ENCODE peak calls at places on chromosomes 7 and 10, in four cellular contexts. G is CD8-positive, alpha-beta memory T cell; F is upper lobe of right lung; T is cardiac muscle cell. Z is an unnamed sample.

GRCh38 chr7:148962515-148962822 is 65.8 kb downstream of the PDIA4 start:
- DNase-seq in G (no peak), F (no peak), T (no peak), Z (no peak)

GRCh38 chr10:100020883-100021248 is 11.1 kb upstream of the DNMBP start:
- DNase-seq in G (no peak), F (no peak), T (no peak), Z (no peak)

GRCh38 chr10:26931223-26931622 is 70.5 kb upstream of the ABI1 start:
- DNase-seq in G (no peak), F (no peak), T (peak; percentile 12), Z (no peak)

GRCh38 chr10:58508316-58508715 is 4.4 kb upstream of the BICC1 start:
- DNase-seq in G (no peak), F (no peak), T (peak; percentile 64), Z (no peak)

GRCh38 chr7:102050864-102051460 is 233.5 kb downstream of the CUX1 start:
- DNase-seq in G (no peak), F (peak; percentile 29), T (no peak), Z (no peak)

GRCh38 chr7:101911800-101912705 is 94.6 kb downstream of the CUX1 start:
- DNase-seq in G (no peak), F (peak; percentile 62), T (peak; percentile 95), Z (no peak)

GRCh38 chr7:92714767-92715166 is 121.6 kb downstream of the CDK6 start:
- DNase-seq in G (no peak), F (no peak), T (no peak), Z (no peak)

GRCh38 chr7:38317457-38318037 is 44.1 kb upstream of the TARP start:
- DNase-seq in G (no peak), F (no peak), T (no peak), Z (peak; percentile 60)

GRCh38 chr10:50510517-50511473 is 113.0 kb downstream of the SGMS1 start:
- DNase-seq in G (no peak), F (no peak), T (no peak), Z (no peak)

GRCh38 chr7:128259131-128260056 is 18.3 kb downstream of the LEP start:
- DNase-seq in G (no peak), F (peak; percentile 70), T (peak; percentile 37), Z (no peak)

GRCh38 chr7:76282344-76283253 is 19.9 kb upstream of the HSPB1 start:
- DNase-seq in G (peak; percentile 21), F (no peak), T (peak; percentile 38), Z (no peak)

GRCh38 chr7:5406957-5407930 is 16.4 kb downstream of the TNRC18 start:
- DNase-seq in G (no peak), F (no peak), T (no peak), Z (no peak)

GRCh38 chr7:124737760-124738159 is 27.8 kb downstream of the GPR37 start:
- DNase-seq in G (no peak), F (no peak), T (no peak), Z (no peak)

GRCh38 chr10:121236621-121237020 is 361.6 kb downstream of the FGFR2 start:
- DNase-seq in G (no peak), F (no peak), T (no peak), Z (no peak)
- H3K27ac ChIP-seq in G (no peak overlapping the region), F (no peak overlapping the region), T (no peak overlapping the region), Z (no peak overlapping the region)

GRCh38 chr10:71438761-71439160 is 42.0 kb downstream of the CDH23 start:
- DNase-seq in G (no peak), F (no peak), T (no peak), Z (no peak)
- H3K36me3 ChIP-seq in G (no peaks in the 10 kb centered on the region), F (no peaks in the 10 kb centered on the region), T (no peaks in the 10 kb centered on the region), Z (no peaks in the 10 kb centered on the region)

GRCh38 chr10:80501381-80501912 is 36.3 kb upstream of the SH2D4B start:
- DNase-seq in G (no peak), F (peak; percentile 48), T (no peak), Z (no peak)
- H3K4me3 ChIP-seq in G (no peak overlapping the region), F (no peak overlapping the region), T (no peak overlapping the region), Z (no peak overlapping the region)

GRCh38 chr7:95609277-95609971 is 13.1 kb upstream of the PDK4 start:
- DNase-seq in G (no peak), F (no peak), T (peak; percentile 85), Z (no peak)

GRCh38 chr7:95607477-95608010 is 11.2 kb upstream of the PDK4 start:
- DNase-seq in G (no peak), F (no peak), T (no peak), Z (no peak)

GRCh38 chr7:95611224-95611623 is 14.9 kb upstream of the PDK4 start:
- DNase-seq in G (no peak), F (no peak), T (no peak), Z (no peak)

GRCh38 chr7:95605275-95605674 is 9.0 kb upstream of the PDK4 start:
- DNase-seq in G (no peak), F (no peak), T (no peak), Z (no peak)

DNA sequence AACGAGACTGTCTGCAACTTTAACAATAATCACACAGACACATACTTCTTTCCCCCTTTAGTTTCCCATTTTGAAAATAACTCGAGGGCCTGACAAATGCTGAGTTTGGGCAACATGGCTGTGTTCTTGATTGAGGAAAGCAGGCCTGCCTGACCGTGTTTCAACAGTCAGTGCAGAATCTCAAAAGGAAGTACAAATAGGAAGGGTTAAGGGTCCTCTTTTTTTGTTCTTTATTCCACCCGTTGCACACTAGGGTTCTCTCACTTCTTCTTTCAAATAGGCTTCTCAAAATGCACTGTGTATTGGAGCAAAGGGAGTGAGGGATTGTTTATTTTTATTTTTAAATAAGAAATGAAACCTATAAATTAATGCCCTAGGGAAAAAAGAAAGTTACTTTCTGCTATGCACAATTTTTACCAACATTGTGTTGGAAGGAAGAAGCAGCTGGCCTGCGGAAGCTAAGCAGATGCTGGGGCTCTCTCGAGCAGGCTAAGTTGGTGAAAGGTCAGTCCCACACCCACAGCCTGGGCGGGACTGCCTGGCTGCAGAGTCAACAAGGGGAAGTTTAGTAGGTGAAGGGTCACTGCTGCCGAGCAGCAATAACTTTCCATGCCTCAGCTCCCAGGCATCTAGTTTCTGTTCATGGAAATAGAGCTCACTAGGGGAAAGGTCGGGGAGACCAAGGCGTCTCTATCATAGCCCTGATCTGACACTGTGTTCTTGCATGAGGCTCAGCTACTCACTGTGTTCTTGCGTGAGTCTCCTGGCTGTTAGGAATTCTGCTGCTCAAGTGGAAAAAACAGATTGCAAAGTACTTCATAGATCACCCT is 12.2 kb upstream of the PDK4 start:
- DNase-seq in G (no peak), F (peak; percentile 93), T (peak; percentile 100), Z (no peak)
- H3K27ac ChIP-seq in G (peak overlapping the region; percentile 29), F (peak overlapping the region; percentile 89), T (peak overlapping the region; percentile 25), Z (no peak overlapping the region)

GRCh38 chr10:61958311-61958710 is 56.8 kb downstream of the ARID5B start:
- DNase-seq in G (no peak), F (no peak), T (no peak), Z (no peak)
- H3K36me3 ChIP-seq in G (no peaks in the 10 kb centered on the region), F (peaks cover 6% of the 10 kb centered on the region), T (no peaks in the 10 kb centered on the region), Z (no peaks in the 10 kb centered on the region)